ENCODE peak calls at places on chromosomes 13 and 19, in nine cellular contexts. T is ascending aorta, Q is GM12865, X is endodermal cell, H is choroid plexus epithelial cell, A is tibial artery, D is fibroblast of lung, J is kidney epithelial cell, V is body of pancreas. K is an unnamed sample.

GRCh38 chr13:97359181-97360057 is 74.5 kb upstream of the RAP2A start:
- DNase-seq in T (no peak), Q (peak), X (peak), H (peak), A (peak), D (peak), J (peak), V (peak), K (peak)

GRCh38 chr13:84870190-84870589 is 929.0 kb downstream of the SLITRK6 start:
- DNase-seq in T (no peak), Q (no peak), X (peak), H (peak), A (no peak), D (no peak), J (no peak), V (no peak), K (no peak)

GRCh38 chr19:38411041-38411712 is 8.3 kb downstream of the FAM98C start:
- DNase-seq in T (no peak), Q (no peak), X (no peak), H (no peak), A (no peak), D (no peak), J (no peak), V (no peak), K (no peak)

GRCh38 chr13:50326271-50326670 is 311.0 kb downstream of the KCNRG start:
- DNase-seq in T (no peak), Q (no peak), X (no peak), H (no peak), A (no peak), D (no peak), J (no peak), V (no peak), K (no peak)

GRCh38 chr13:35697281-35697680 is 220.8 kb upstream of the MAB21L1 start:
- DNase-seq in T (no peak), Q (no peak), X (peak), H (no peak), A (no peak), D (no peak), J (no peak), V (no peak), K (no peak)

GRCh38 chr13:95660981-95661581 is 15.9 kb upstream of the DNAJC3 start:
- DNase-seq in T (no peak), Q (peak), X (no peak), H (peak), A (no peak), D (peak), J (no peak), V (peak), K (peak)

GRCh38 chr19:51799311-51799997 is 4.5 kb downstream of the FPR3 start:
- DNase-seq in T (peak), Q (no peak), X (no peak), H (peak), A (peak), D (peak), J (no peak), V (peak), K (peak)

GRCh38 chr19:13430790-13431582 is 75.3 kb downstream of the CACNA1A start:
- DNase-seq in T (no peak), Q (peak), X (peak), H (peak), A (peak), D (peak), J (no peak), V (peak), K (peak)

GRCh38 chr13:47904891-47905290 is 96.2 kb downstream of the SUCLA2 start:
- DNase-seq in T (no peak), Q (no peak), X (no peak), H (no peak), A (no peak), D (no peak), J (no peak), V (no peak), K (no peak)

GRCh38 chr13:24865158-24865557 is 101.2 kb downstream of the RNF17 start:
- DNase-seq in T (no peak), Q (no peak), X (no peak), H (peak), A (no peak), D (peak), J (no peak), V (no peak), K (peak)
- TF ChIP-seq CTCF in T (no peak), Q (no peak), X (no peak), H (peak), A (peak), D (no peak), J (peak), V (no peak), K (peak)

GRCh38 chr13:111248822-111249221 is 71.6 kb upstream of the TEX29 start:
- DNase-seq in T (no peak), Q (no peak), X (no peak), H (no peak), A (no peak), D (no peak), J (no peak), V (peak), K (no peak)

GRCh38 chr13:111247552-111247951 is 72.9 kb upstream of the TEX29 start:
- DNase-seq in T (no peak), Q (no peak), X (no peak), H (peak), A (no peak), D (peak), J (no peak), V (peak), K (no peak)

GRCh38 chr13:111243981-111244380 is 76.5 kb upstream of the TEX29 start:
- DNase-seq in T (no peak), Q (no peak), X (no peak), H (no peak), A (no peak), D (no peak), J (no peak), V (no peak), K (no peak)

GRCh38 chr13:111242585-111242984 is 77.9 kb upstream of the TEX29 start:
- DNase-seq in T (no peak), Q (no peak), X (peak), H (no peak), A (no peak), D (no peak), J (no peak), V (no peak), K (no peak)

GRCh38 chr13:111245781-111246384 is 74.6 kb upstream of the TEX29 start:
- DNase-seq in T (no peak), Q (no peak), X (no peak), H (peak), A (no peak), D (peak), J (no peak), V (no peak), K (peak)
- H3K4me3 ChIP-seq in T (no peak), Q (no peak), X (no peak), H (no peak), A (no peak), D (no peak), J (no peak), V (no peak), K (no peak)

GRCh38 chr19:54464624-54465266 is 1.2 kb upstream of the LENG9 start:
- DNase-seq in T (peak), Q (peak), X (peak), H (peak), A (peak), D (peak), J (peak), V (peak), K (peak)
- TF ChIP-seq CTCF in T (no peak), Q (no peak), X (no peak), H (no peak), A (no peak), D (no peak), J (no peak), V (peak), K (no peak)

GRCh38 chr19:18477974-18478373 is 40.0 kb upstream of the ISYNA1 start:
- DNase-seq in T (no peak), Q (no peak), X (no peak), H (no peak), A (no peak), D (no peak), J (no peak), V (no peak), K (no peak)
- H3K4me3 ChIP-seq in T (no peak), Q (no peak), X (no peak), H (no peak), A (no peak), D (no peak), J (no peak), V (no peak), K (no peak)

DNA sequence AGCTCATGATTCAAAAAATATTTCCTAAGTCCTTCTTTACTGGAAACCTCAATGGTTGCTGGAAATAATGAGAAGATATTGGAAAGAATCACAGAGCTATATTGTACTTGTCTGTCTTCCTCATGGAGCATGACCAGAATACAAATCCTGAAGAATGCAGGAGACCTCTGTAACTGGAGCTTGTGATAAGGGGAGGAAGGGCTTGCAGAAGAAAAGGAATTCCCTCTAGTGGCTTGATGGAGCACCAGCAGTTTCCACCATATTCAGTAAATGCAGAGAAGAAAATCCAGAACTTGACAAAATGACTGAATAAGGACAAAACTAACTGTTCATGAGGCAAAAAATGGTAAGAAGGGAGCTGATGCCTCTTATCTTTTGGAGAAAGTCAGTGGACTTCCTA is 1333.1 kb downstream of the EFNB2 start:
- DNase-seq in T (no peak), Q (peak), X (no peak), H (peak), A (no peak), D (peak), J (no peak), V (no peak), K (peak)
- TF ChIP-seq CTCF in T (no peak), Q (peak), X (peak), H (peak), A (peak), D (peak), J (peak), V (peak), K (peak)

DNA sequence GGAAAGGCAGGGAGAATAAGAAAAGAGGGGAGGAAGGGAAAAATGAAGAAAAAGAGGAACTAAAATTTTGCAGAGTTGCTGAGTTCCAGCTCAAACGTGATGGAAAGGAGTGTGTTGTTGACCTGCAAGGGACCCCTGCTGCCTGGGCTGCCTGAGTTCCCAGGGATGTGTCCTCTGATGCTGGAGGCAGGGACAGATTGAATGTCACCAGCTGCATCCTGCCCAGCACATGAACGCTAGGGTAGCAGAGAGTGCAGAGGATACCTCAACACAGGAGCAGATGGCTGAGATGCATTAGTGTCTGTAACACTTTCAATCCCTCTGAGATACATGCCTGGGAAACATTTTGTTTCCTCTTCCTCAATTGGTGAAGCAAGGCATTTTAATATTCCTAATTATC is 106.4 kb upstream of the UBL3 start:
- DNase-seq in T (no peak), Q (no peak), X (no peak), H (no peak), A (no peak), D (no peak), J (no peak), V (no peak), K (no peak)
- H3K4me3 ChIP-seq in T (no peak), Q (no peak), X (no peak), H (no peak), A (no peak), D (no peak), J (no peak), V (no peak), K (no peak)

GRCh38 chr13:36819064-36819810 is at the start of gene RFXAP:
- DNase-seq in T (peak), Q (peak), X (peak), H (peak), A (peak), D (peak), J (peak), V (peak), K (peak)
- TF ChIP-seq CTCF in T (no peak), Q (peak), X (no peak), H (no peak), A (no peak), D (no peak), J (no peak), V (peak), K (no peak)

GRCh38 chr19:19468424-19469050 is 46.8 kb downstream of the TSSK6 start:
- DNase-seq in T (no peak), Q (no peak), X (no peak), H (no peak), A (no peak), D (peak), J (no peak), V (no peak), K (peak)
- H3K4me3 ChIP-seq in T (no peak), Q (no peak), X (peak), H (no peak), A (no peak), D (no peak), J (no peak), V (no peak), K (no peak)

K was measured in cardiac fibroblast.